ENCODE peak calls at places on chromosomes 11 and 22, in ten cellular contexts. S is GM23248, P is IMR-90, B is ovary, Z is left lung, N is sigmoid colon, I is brain microvascular endothelial cell, D is SK-N-SH, L is ascending aorta, T is spleen. G is an unnamed sample. For H3K36me3, the result is how much of the 10 kb centered on the place peaks cover.

GRCh38 chr11:79404325-79404724 is 36.5 kb downstream of the TENM4 start:
- DNase-seq in L (no peak), B (peak), S (peak), N (no peak), I (no peak), Z (no peak), D (no peak), P (peak), T (no peak), G (no peak)

GRCh38 chr11:113806403-113806802 is 26.8 kb downstream of the CLDN25 start:
- DNase-seq in I (peak), T (no peak), P (peak), L (no peak), D (peak), S (peak), Z (no peak), B (no peak), N (no peak), G (no peak)

GRCh38 chr22:36587289-36588154 is 58.6 kb upstream of the EIF3D start:
- DNase-seq in T (peak), P (peak), S (peak), B (no peak), L (no peak), Z (no peak), I (peak), N (no peak), D (no peak), G (no peak)

GRCh38 chr22:38802671-38803121 is 8.8 kb upstream of the DNAL4 start:
- DNase-seq in S (peak), B (peak), I (peak), N (peak), T (no peak), P (peak), L (peak), D (no peak), Z (no peak), G (peak)

GRCh38 chr11:83921447-83922192 is 635.5 kb upstream of the CCDC90B start:
- DNase-seq in N (no peak), B (no peak), Z (no peak), S (no peak), P (no peak), T (no peak), I (no peak), L (no peak), D (no peak), G (no peak)

GRCh38 chr22:47083379-47083986 is 321.0 kb downstream of the TBC1D22A start:
- DNase-seq in S (no peak), D (no peak), B (no peak), T (no peak), P (no peak), L (no peak), Z (no peak), N (no peak), I (no peak), G (no peak)

GRCh38 chr22:37741312-37741795 is 44.5 kb downstream of the TRIOBP start:
- DNase-seq in D (peak), T (no peak), B (peak), I (peak), P (peak), N (peak), S (peak), L (peak), Z (no peak), G (peak)

GRCh38 chr11:61603667-61604066 is 22.8 kb upstream of the SYT7 start:
- DNase-seq in S (no peak), Z (no peak), L (no peak), I (no peak), P (no peak), N (no peak), B (no peak), T (no peak), D (no peak), G (no peak)

GRCh38 chr11:124623861-124624525 is 1.3 kb downstream of the TBRG1 start:
- DNase-seq in D (no peak), B (no peak), L (no peak), T (no peak), Z (no peak), I (no peak), N (no peak), S (peak), P (peak), G (no peak)

GRCh38 chr11:119205080-119205479 is 1.1 kb upstream of the CBL start:
- DNase-seq in N (no peak), I (no peak), P (no peak), B (no peak), Z (no peak), S (no peak), T (peak), L (peak), D (no peak), G (no peak)

GRCh38 chr11:35524780-35525179 is 636 bp downstream of the PAMR1 start:
- DNase-seq in S (peak), N (no peak), L (no peak), D (no peak), B (no peak), T (no peak), P (peak), Z (no peak), I (peak), G (no peak)

GRCh38 chr11:65559951-65560537 is 1.9 kb upstream of the LTBP3 start:
- DNase-seq in L (peak), S (peak), Z (no peak), N (peak), D (no peak), P (peak), T (no peak), B (no peak), I (peak), G (no peak)

GRCh38 chr11:114348200-114349191 is 51.8 kb downstream of the C11orf71 start:
- DNase-seq in S (peak), B (peak), Z (no peak), L (no peak), P (peak), D (peak), I (peak), N (no peak), T (no peak), G (no peak)

GRCh38 chr11:76296731-76297130 is 84.2 kb downstream of the THAP12 start:
- DNase-seq in S (no peak), Z (no peak), L (no peak), B (no peak), D (no peak), N (no peak), P (no peak), T (no peak), I (no peak), G (no peak)

GRCh38 chr22:35313311-35314121 is 13.8 kb downstream of the TOM1 start:
- DNase-seq in D (no peak), L (peak), P (peak), I (peak), B (no peak), N (peak), S (peak), T (peak), Z (no peak), G (no peak)

GRCh38 chr11:106988151-106988806 is 30.0 kb downstream of the GUCY1A2 start:
- DNase-seq in N (no peak), L (no peak), T (no peak), Z (no peak), B (no peak), I (peak), S (peak), P (peak), D (no peak), G (no peak)

GRCh38 chr11:122633219-122633829 is 22.2 kb upstream of the UBASH3B start:
- DNase-seq in T (no peak), D (peak), Z (no peak), B (no peak), N (peak), P (peak), S (peak), L (no peak), I (peak), G (no peak)

GRCh38 chr11:134659882-134660281 is 247.8 kb upstream of the B3GAT1 start:
- DNase-seq in P (no peak), L (peak), N (peak), T (no peak), D (no peak), Z (no peak), I (no peak), S (no peak), B (no peak), G (peak)

GRCh38 chr11:45936655-45937054 is 14.2 kb downstream of the LARGE2 start:
- DNase-seq in Z (no peak), B (no peak), N (no peak), T (no peak), I (no peak), P (no peak), S (no peak), L (no peak), D (no peak), G (no peak)

GRCh38 chr11:1087961-1088926 is 13.6 kb downstream of the MUC2 start:
- DNase-seq in N (peak), S (no peak), L (no peak), Z (no peak), I (no peak), T (peak), D (no peak), P (no peak), B (no peak), G (no peak)

GRCh38 chr11:116276051-116277044 is 496.4 kb downstream of the BUD13 start:
- DNase-seq in L (peak), P (peak), N (peak), D (peak), B (peak), Z (peak), T (peak), I (peak), S (peak), G (peak)

GRCh38 chr11:95487391-95487790 is 256.4 kb upstream of the SESN3 start:
- DNase-seq in Z (no peak), P (no peak), I (no peak), T (no peak), L (no peak), N (no peak), B (no peak), D (no peak), S (peak), G (no peak)

GRCh38 chr11:27930946-27931345 is 177.0 kb downstream of the KIF18A start:
- DNase-seq in B (no peak), S (no peak), D (no peak), P (no peak), Z (no peak), I (no peak), L (no peak), T (no peak), N (no peak), G (no peak)

GRCh38 chr22:46995501-46996360 is 233.3 kb downstream of the TBC1D22A start:
- DNase-seq in L (no peak), P (no peak), D (no peak), B (no peak), I (no peak), Z (peak), T (no peak), S (no peak), N (peak), G (no peak)

GRCh38 chr11:127110542-127110941 is 110.0 kb upstream of the KIRREL3 start:
- DNase-seq in D (no peak), Z (no peak), L (no peak), T (no peak), B (no peak), P (no peak), N (no peak), S (no peak), I (no peak), G (no peak)

GRCh38 chr22:20219667-20220628 is 48.2 kb downstream of the RTN4R start:
- DNase-seq in S (no peak), I (no peak), B (no peak), D (no peak), N (no peak), Z (no peak), P (no peak), L (no peak), T (no peak), G (no peak)

GRCh38 chr11:86484164-86484794 is 109.6 kb downstream of the CCDC81 start:
- DNase-seq in P (peak), Z (no peak), S (peak), B (peak), N (peak), T (no peak), D (no peak), I (peak), L (peak), G (peak)

GRCh38 chr11:35919244-35919643 is 24.6 kb upstream of the LDLRAD3 start:
- DNase-seq in N (no peak), Z (no peak), B (no peak), I (no peak), L (no peak), P (peak), D (no peak), S (no peak), T (no peak), G (no peak)

GRCh38 chr11:13140873-13141655 is 131.9 kb downstream of the RASSF10 start:
- DNase-seq in Z (peak), D (no peak), I (no peak), N (no peak), P (peak), B (no peak), L (no peak), T (no peak), S (peak), G (no peak)

GRCh38 chr11:86192858-86193257 is 51.7 kb upstream of the EED start:
- DNase-seq in B (no peak), P (no peak), D (no peak), I (no peak), N (no peak), S (no peak), L (no peak), Z (no peak), T (no peak), G (no peak)

GRCh38 chr11:79097279-79097875 is 343.5 kb downstream of the TENM4 start:
- DNase-seq in N (no peak), P (no peak), D (no peak), T (no peak), B (peak), Z (no peak), L (no peak), I (no peak), S (no peak), G (no peak)

GRCh38 chr22:44139773-44140172 is 41.0 kb upstream of the PARVG start:
- DNase-seq in L (no peak), T (no peak), I (no peak), S (no peak), Z (no peak), D (no peak), B (no peak), P (no peak), N (no peak), G (no peak)

GRCh38 chr11:11841605-11842425 is at the start of gene USP47:
- DNase-seq in Z (peak), L (peak), S (peak), I (peak), B (peak), D (peak), N (peak), P (peak), T (peak), G (peak)

DNA sequence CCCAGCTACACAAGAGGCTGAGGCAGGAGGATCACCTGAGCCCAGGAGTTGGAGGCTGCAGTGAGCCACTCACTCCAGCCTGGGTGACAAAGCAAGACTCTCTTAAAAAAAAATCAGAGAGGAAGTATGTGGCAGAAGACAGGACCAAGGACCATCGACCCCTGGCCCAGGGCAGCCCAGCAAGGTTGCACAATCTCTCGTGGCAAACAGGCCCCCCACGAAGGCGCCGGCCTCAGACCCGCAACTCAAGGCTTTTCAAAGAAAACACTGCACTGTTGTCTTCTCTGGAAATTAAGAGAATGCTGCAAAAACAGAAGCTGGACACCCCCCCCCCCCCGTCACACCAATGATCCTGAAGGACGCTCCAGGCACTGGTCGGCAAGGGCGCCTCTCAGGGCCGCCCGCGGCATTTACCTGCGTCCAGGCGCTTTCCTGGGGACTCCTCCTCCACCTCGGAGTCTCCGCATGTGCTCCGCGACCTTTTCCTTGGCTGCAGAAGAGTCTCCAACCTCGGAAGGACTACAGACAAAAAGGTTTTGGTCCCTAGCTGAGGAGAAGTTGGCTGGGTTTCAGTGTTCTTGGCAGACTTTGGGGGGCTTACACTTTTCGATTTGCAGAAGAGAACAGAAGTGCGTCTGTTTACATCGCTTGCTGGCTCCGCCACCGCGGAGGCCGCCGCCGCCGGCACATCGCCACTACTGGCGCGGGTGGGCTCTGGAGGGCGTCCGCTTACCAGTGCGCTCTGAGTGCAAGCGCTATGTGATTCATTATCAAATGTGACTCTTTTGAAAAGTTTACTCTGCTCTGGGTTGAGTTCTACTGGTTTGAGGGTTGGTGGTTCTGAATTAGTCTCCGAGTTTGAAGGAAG is 40.5 kb downstream of the BRD1 start:
- DNase-seq in I (no peak), D (no peak), T (no peak), Z (peak), L (no peak), S (no peak), B (no peak), N (no peak), P (no peak), G (no peak)
- H3K36me3 ChIP-seq in I (under half), D (half or more), T (under half), Z (half or more), L (half or more), S (under half), B (under half), N (under half), P (half or more), G (under half)

GRCh38 chr22:21958360-21959273 is 6.0 kb upstream of the PPM1F start:
- DNase-seq in B (no peak), D (no peak), S (no peak), N (no peak), I (no peak), Z (no peak), L (no peak), T (no peak), P (no peak), G (no peak)
- H3K36me3 ChIP-seq in B (under half), D (under half), S (under half), N (under half), I (half or more), Z (half or more), L (under half), T (under half), P (under half), G (under half)

GRCh38 chr22:22914726-22915669 is 27.4 kb downstream of the IGLL5 start:
- DNase-seq in B (no peak), Z (peak), S (no peak), T (peak), P (no peak), L (no peak), I (no peak), D (no peak), N (no peak), G (no peak)
- H3K36me3 ChIP-seq in B (under half), Z (under half), S (under half), T (under half), P (under half), L (under half), I (under half), D (under half), N (under half), G (under half)

GRCh38 chr22:24424001-24424900 is 3.1 kb upstream of the ADORA2A start:
- DNase-seq in P (no peak), N (no peak), D (no peak), Z (peak), I (no peak), T (peak), S (peak), L (no peak), B (no peak), G (no peak)
- H3K36me3 ChIP-seq in P (under half), N (under half), D (under half), Z (under half), I (under half), T (under half), S (under half), L (under half), B (under half), G (under half)

GRCh38 chr11:34146411-34146810 is 41.0 kb downstream of the NAT10 start:
- DNase-seq in L (no peak), D (no peak), T (no peak), I (no peak), S (no peak), P (no peak), B (no peak), N (no peak), Z (peak), G (no peak)

GRCh38 chr11:34145847-34146381 is 40.5 kb downstream of the NAT10 start:
- DNase-seq in N (no peak), D (no peak), I (no peak), S (no peak), B (no peak), P (no peak), L (no peak), Z (peak), T (no peak), G (no peak)

GRCh38 chr11:34146866-34147265 is 41.4 kb downstream of the NAT10 start:
- DNase-seq in N (no peak), Z (peak), B (no peak), D (no peak), I (no peak), P (no peak), T (no peak), L (no peak), S (no peak), G (no peak)

GRCh38 chr11:34143048-34143447 is 37.6 kb downstream of the NAT10 start:
- DNase-seq in N (no peak), I (no peak), L (no peak), Z (peak), B (no peak), T (peak), D (no peak), P (no peak), S (no peak), G (no peak)

DNA sequence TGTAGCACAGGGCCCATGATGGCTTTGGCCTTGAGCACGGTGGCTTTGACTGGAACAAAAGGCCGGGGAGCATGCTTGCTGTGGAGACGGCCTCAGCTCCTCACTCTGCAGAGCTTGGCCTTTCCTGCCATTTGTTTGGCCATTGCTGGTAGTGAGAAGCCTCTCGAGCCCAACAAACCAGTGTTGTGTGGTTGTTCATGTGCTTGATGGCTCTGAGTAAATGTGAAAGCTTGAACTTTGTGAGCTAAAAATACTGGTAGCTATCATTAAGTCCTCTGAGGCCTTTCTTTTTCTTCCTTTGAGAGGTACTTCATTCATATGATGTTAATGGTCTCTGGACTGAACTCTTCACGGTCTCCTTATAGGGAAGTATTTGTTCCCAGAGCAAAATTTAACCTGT is 39.6 kb downstream of the NAT10 start:
- DNase-seq in B (no peak), L (no peak), Z (peak), T (no peak), P (no peak), N (no peak), I (no peak), S (no peak), D (no peak), G (no peak)
- H3K36me3 ChIP-seq in B (under half), L (half or more), Z (half or more), T (half or more), P (half or more), N (under half), I (half or more), S (under half), D (half or more), G (half or more)

DNA sequence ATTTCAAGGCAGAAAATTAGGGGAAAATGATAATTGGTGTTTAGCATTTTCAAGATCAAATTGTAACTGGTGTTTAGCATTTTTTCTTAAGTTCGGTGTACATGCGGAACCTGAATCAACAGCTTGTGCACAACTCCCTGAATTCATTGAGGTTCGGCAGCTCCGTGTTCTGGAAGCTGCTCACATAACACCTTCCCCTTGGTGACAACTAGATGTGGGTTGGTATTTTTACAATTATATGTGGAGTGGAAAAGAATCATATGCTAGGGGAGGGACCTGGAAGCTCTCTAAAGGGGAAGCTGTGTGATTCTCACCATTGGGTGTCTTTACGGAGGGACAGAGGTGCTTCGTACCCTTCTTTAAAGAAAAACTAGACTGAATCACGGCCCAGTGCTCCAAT is 199.0 kb upstream of the MTNR1B start:
- DNase-seq in B (no peak), D (no peak), P (no peak), S (no peak), L (no peak), T (no peak), N (no peak), Z (no peak), I (no peak), G (no peak)
- H3K36me3 ChIP-seq in B (under half), D (under half), P (under half), S (under half), L (under half), T (under half), N (under half), Z (under half), I (under half), G (under half)

G was measured in right atrium auricular region.